ENCODE peak calls at places on chromosomes 5 and 9, in ten cellular contexts. Y is adrenal gland, O is cardiac muscle cell, J is left ventricle myocardium inferior, K is psoas muscle, U is breast epithelium, W is mammary epithelial cell, P is vagina, G is sigmoid colon, T is A673. Z is an unnamed sample.

GRCh38 chr5:58466939-58467338 is 7.1 kb upstream of the PLK2 start:
- DNase-seq in Y (peak), O (no peak), J (no peak), K (no peak), U (no peak), W (no peak), P (no peak), G (no peak), T (peak), Z (peak)

GRCh38 chr9:20996809-20997208 is 34.6 kb downstream of the HACD4 start:
- DNase-seq in Y (no peak), O (no peak), J (no peak), K (no peak), U (no peak), W (no peak), P (no peak), G (no peak), T (no peak), Z (no peak)

GRCh38 chr5:72282878-72283277 is 37.2 kb downstream of the MRPS27 start:
- DNase-seq in Y (peak), O (no peak), J (no peak), K (no peak), U (no peak), W (no peak), P (no peak), G (no peak), T (peak), Z (no peak)

GRCh38 chr5:168850683-168851082 is 271.5 kb upstream of the PANK3 start:
- DNase-seq in Y (no peak), O (no peak), J (no peak), K (no peak), U (no peak), W (no peak), P (no peak), G (no peak), T (no peak), Z (no peak)

GRCh38 chr5:175216991-175217390 is 227.0 kb downstream of the DRD1 start:
- DNase-seq in Y (no peak), O (no peak), J (no peak), K (peak), U (peak), W (no peak), P (no peak), G (no peak), T (no peak), Z (no peak)

GRCh38 chr5:173330151-173330855 is 2.1 kb upstream of the STC2 start:
- DNase-seq in Y (no peak), O (peak), J (no peak), K (no peak), U (no peak), W (no peak), P (no peak), G (no peak), T (no peak), Z (no peak)

GRCh38 chr9:14344846-14345585 is 31.1 kb upstream of the NFIB start:
- DNase-seq in Y (no peak), O (no peak), J (no peak), K (no peak), U (no peak), W (no peak), P (no peak), G (no peak), T (no peak), Z (no peak)

GRCh38 chr9:100498592-100498991 is 25.6 kb downstream of the TMEFF1 start:
- DNase-seq in Y (no peak), O (no peak), J (no peak), K (no peak), U (no peak), W (peak), P (no peak), G (no peak), T (peak), Z (peak)

GRCh38 chr5:151696470-151697061 is 9.9 kb upstream of the SPARC start:
- DNase-seq in Y (peak), O (no peak), J (peak), K (peak), U (peak), W (peak), P (no peak), G (peak), T (peak), Z (peak)

GRCh38 chr5:43631182-43631910 is 28.4 kb downstream of the NNT start:
- DNase-seq in Y (peak), O (peak), J (peak), K (peak), U (no peak), W (peak), P (no peak), G (peak), T (peak), Z (peak)

GRCh38 chr5:163916856-163917255 is 411.4 kb downstream of the MAT2B start:
- DNase-seq in Y (no peak), O (no peak), J (no peak), K (no peak), U (no peak), W (no peak), P (no peak), G (no peak), T (no peak), Z (no peak)

GRCh38 chr5:19837536-19838179 is 150.3 kb downstream of the CDH18 start:
- DNase-seq in Y (no peak), O (no peak), J (no peak), K (no peak), U (no peak), W (peak), P (no peak), G (no peak), T (no peak), Z (peak)

GRCh38 chr5:141560141-141560540 is 58.7 kb downstream of the DIAPH1 start:
- DNase-seq in Y (no peak), O (peak), J (no peak), K (no peak), U (no peak), W (peak), P (no peak), G (no peak), T (peak), Z (no peak)

GRCh38 chr5:146020100-146020499 is 83.7 kb downstream of the SH3RF2 start:
- DNase-seq in Y (no peak), O (no peak), J (no peak), K (no peak), U (no peak), W (no peak), P (no peak), G (no peak), T (no peak), Z (no peak)

GRCh38 chr9:404229-404628 is 189.6 kb downstream of the DOCK8 start:
- DNase-seq in Y (no peak), O (no peak), J (no peak), K (no peak), U (no peak), W (no peak), P (no peak), G (no peak), T (no peak), Z (no peak)

GRCh38 chr5:113336975-113337374 is 97.8 kb downstream of the TSSK1B start:
- DNase-seq in Y (peak), O (peak), J (no peak), K (peak), U (no peak), W (peak), P (no peak), G (no peak), T (peak), Z (peak)

GRCh38 chr9:87442451-87442850 is 55.2 kb upstream of the DAPK1 start:
- DNase-seq in Y (no peak), O (no peak), J (no peak), K (no peak), U (no peak), W (peak), P (no peak), G (no peak), T (no peak), Z (no peak)

GRCh38 chr9:91342575-91342974 is 19.1 kb downstream of the AUH start:
- DNase-seq in Y (no peak), O (no peak), J (no peak), K (no peak), U (no peak), W (no peak), P (no peak), G (no peak), T (no peak), Z (no peak)

GRCh38 chr9:132160802-132161742 is 786 bp upstream of the NTNG2 start:
- DNase-seq in Y (peak), O (no peak), J (no peak), K (peak), U (no peak), W (peak), P (no peak), G (no peak), T (peak), Z (peak)

GRCh38 chr5:135559342-135559741 is 19.4 kb downstream of the CXCL14 start:
- DNase-seq in Y (no peak), O (no peak), J (no peak), K (no peak), U (no peak), W (no peak), P (no peak), G (peak), T (peak), Z (no peak)

GRCh38 chr9:96085536-96086143 is 210.1 kb downstream of the ERCC6L2 start:
- DNase-seq in Y (no peak), O (no peak), J (no peak), K (no peak), U (no peak), W (no peak), P (no peak), G (no peak), T (no peak), Z (no peak)

GRCh38 chr5:94314507-94315170 is 303.8 kb downstream of the KIAA0825 start:
- DNase-seq in Y (no peak), O (no peak), J (no peak), K (no peak), U (no peak), W (no peak), P (no peak), G (no peak), T (no peak), Z (no peak)

GRCh38 chr5:154868702-154869101 is 10.3 kb downstream of the CNOT8 start:
- DNase-seq in Y (no peak), O (peak), J (no peak), K (no peak), U (no peak), W (no peak), P (no peak), G (no peak), T (no peak), Z (peak)
- TF ChIP-seq CTCF in Y (no peak), O (peak), J (no peak), K (no peak), U (peak), W (peak), P (no peak), G (peak), T (no peak), Z (peak)

GRCh38 chr5:59893061-59893435 is 478 bp downstream of the PDE4D start:
- DNase-seq in Y (no peak), O (peak), J (no peak), K (no peak), U (no peak), W (no peak), P (no peak), G (no peak), T (no peak), Z (no peak)

GRCh38 chr5:59897075-59897474 is 3.5 kb upstream of the PDE4D start:
- DNase-seq in Y (no peak), O (no peak), J (no peak), K (no peak), U (no peak), W (no peak), P (no peak), G (no peak), T (no peak), Z (no peak)

GRCh38 chr5:59893436-59894227 is at the start of gene PDE4D:
- DNase-seq in Y (peak), O (peak), J (peak), K (peak), U (peak), W (peak), P (no peak), G (peak), T (peak), Z (peak)
- H3K4me3 ChIP-seq in Y (no peak), O (peak), J (peak), K (peak), U (peak), W (no peak), P (peak), G (no peak), T (no peak), Z (peak)

GRCh38 chr9:38000332-38000731 is 68.7 kb downstream of the SHB start:
- DNase-seq in Y (no peak), O (no peak), J (no peak), K (no peak), U (no peak), W (no peak), P (no peak), G (no peak), T (no peak), Z (no peak)
- TF ChIP-seq CTCF in Y (no peak), O (no peak), J (no peak), K (no peak), U (no peak), W (no peak), P (no peak), G (no peak), T (no peak), Z (peak)

GRCh38 chr5:73346878-73347408 is 101.6 kb downstream of the FOXD1 start:
- DNase-seq in Y (no peak), O (no peak), J (no peak), K (no peak), U (no peak), W (no peak), P (no peak), G (no peak), T (no peak), Z (no peak)
- H3K4me3 ChIP-seq in Y (no peak), O (no peak), J (no peak), K (no peak), U (no peak), W (no peak), P (no peak), G (no peak), T (no peak), Z (no peak)

DNA sequence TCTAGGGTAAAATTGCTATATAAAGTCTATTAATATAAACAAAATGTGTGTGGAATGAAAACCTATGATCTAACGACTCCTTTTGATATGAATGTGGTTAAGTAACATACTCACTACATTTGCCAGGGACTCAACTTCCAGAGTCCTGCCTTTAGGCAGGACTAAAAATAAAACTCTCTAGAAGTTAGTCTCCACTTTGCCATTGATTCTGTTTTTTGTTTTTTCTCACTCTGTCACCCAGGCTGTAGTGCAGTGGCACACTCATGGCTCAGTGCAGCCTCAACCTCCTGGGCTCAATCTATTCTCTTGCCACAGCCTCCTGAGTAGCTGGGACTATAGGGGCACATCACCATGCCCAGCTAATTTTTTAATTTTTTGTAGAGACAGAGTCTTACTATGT is 30.0 kb downstream of the ZCCHC10 start:
- DNase-seq in Y (no peak), O (peak), J (no peak), K (no peak), U (no peak), W (no peak), P (no peak), G (no peak), T (no peak), Z (no peak)
- TF ChIP-seq CTCF in Y (no peak), O (no peak), J (no peak), K (no peak), U (no peak), W (no peak), P (no peak), G (no peak), T (no peak), Z (no peak)

GRCh38 chr9:134324359-134325095 is 1.7 kb upstream of the RXRA start:
- DNase-seq in Y (peak), O (no peak), J (peak), K (peak), U (no peak), W (no peak), P (no peak), G (peak), T (no peak), Z (no peak)
- H3K4me3 ChIP-seq in Y (no peak), O (no peak), J (peak), K (peak), U (peak), W (no peak), P (peak), G (no peak), T (no peak), Z (no peak)

Z was measured in astrocyte of the spinal cord.